ENCODE peak calls at places on chromosome 7, in five cellular contexts. One of them, this sample, is unnamed.
A peak's percentile ranks its signal among the peaks of the same experiment; 100 is the strongest.

GRCh38 chr7:43646603-43647313 is 63.9 kb downstream of the STK17A start:
- DNase-seq in GM23338: peak; percentile 27
- DNase-seq in suprapubic skin: no peak
- DNase-seq in K562: no peak
- DNase-seq in HCT116: no peak
- DNase-seq in this sample: no peak

GRCh38 chr7:17105701-17106100 is 192.8 kb upstream of the AHR start:
- DNase-seq in suprapubic skin: no peak
- DNase-seq in GM23338: no peak
- DNase-seq in HCT116: no peak
- DNase-seq in K562: no peak
- DNase-seq in this sample: no peak

GRCh38 chr7:13017881-13018280 is 330.4 kb downstream of the ARL4A start:
- DNase-seq in suprapubic skin: no peak
- DNase-seq in HCT116: peak; percentile 36
- DNase-seq in GM23338: no peak
- DNase-seq in K562: no peak
- DNase-seq in this sample: no peak

GRCh38 chr7:121941836-121942235 is 68.9 kb downstream of the PTPRZ1 start:
- DNase-seq in HCT116: no peak
- DNase-seq in GM23338: no peak
- DNase-seq in K562: no peak
- DNase-seq in suprapubic skin: no peak
- DNase-seq in this sample: no peak

GRCh38 chr7:73995330-73995729 is 32.6 kb upstream of the ELN start:
- DNase-seq in HCT116: no peak
- DNase-seq in GM23338: no peak
- DNase-seq in suprapubic skin: no peak
- DNase-seq in K562: no peak
- DNase-seq in this sample: no peak

GRCh38 chr7:105470090-105470489 is 52.0 kb downstream of the PUS7 start:
- DNase-seq in K562: no peak
- DNase-seq in suprapubic skin: no peak
- DNase-seq in HCT116: no peak
- DNase-seq in GM23338: no peak
- DNase-seq in this sample: no peak

GRCh38 chr7:161786-162185 is 30.6 kb upstream of the FAM20C start:
- DNase-seq in suprapubic skin: no peak
- DNase-seq in GM23338: no peak
- DNase-seq in K562: no peak
- DNase-seq in HCT116: no peak
- DNase-seq in this sample: no peak

GRCh38 chr7:102286237-102287081 is at the start of gene SH2B2:
- DNase-seq in K562: peak; percentile 95
- DNase-seq in GM23338: peak; percentile 76
- DNase-seq in suprapubic skin: peak; percentile 91
- DNase-seq in HCT116: no peak
- DNase-seq in this sample: peak; percentile 74

GRCh38 chr7:739964-740942 is 13.2 kb upstream of the PRKAR1B start:
- DNase-seq in GM23338: no peak
- DNase-seq in suprapubic skin: no peak
- DNase-seq in K562: no peak
- DNase-seq in HCT116: no peak
- DNase-seq in this sample: no peak

GRCh38 chr7:66950763-66951162 is 29.7 kb downstream of the TMEM248 start:
- DNase-seq in GM23338: no peak
- DNase-seq in HCT116: no peak
- DNase-seq in K562: no peak
- DNase-seq in suprapubic skin: no peak
- DNase-seq in this sample: no peak

GRCh38 chr7:38863609-38864291 is 45.2 kb downstream of the VPS41 start:
- DNase-seq in HCT116: peak; percentile 85
- DNase-seq in suprapubic skin: no peak
- DNase-seq in K562: no peak
- DNase-seq in GM23338: peak; percentile 29
- DNase-seq in this sample: peak; percentile 26

GRCh38 chr7:155506854-155507337 is 39.5 kb downstream of the CNPY1 start:
- DNase-seq in K562: no peak
- DNase-seq in GM23338: peak; percentile 70
- DNase-seq in HCT116: no peak
- DNase-seq in suprapubic skin: no peak
- DNase-seq in this sample: no peak

GRCh38 chr7:155509725-155510551 is 36.4 kb downstream of the CNPY1 start:
- DNase-seq in GM23338: peak; percentile 91
- DNase-seq in K562: no peak
- DNase-seq in HCT116: no peak
- DNase-seq in suprapubic skin: no peak
- DNase-seq in this sample: no peak

GRCh38 chr7:155510975-155511595 is 35.3 kb downstream of the CNPY1 start:
- DNase-seq in GM23338: peak; percentile 67
- DNase-seq in suprapubic skin: no peak
- DNase-seq in K562: no peak
- DNase-seq in HCT116: no peak
- DNase-seq in this sample: no peak

GRCh38 chr7:155509025-155509724 is 37.2 kb downstream of the CNPY1 start:
- DNase-seq in K562: no peak
- DNase-seq in GM23338: peak; percentile 71
- DNase-seq in HCT116: no peak
- DNase-seq in suprapubic skin: no peak
- DNase-seq in this sample: no peak

GRCh38 chr7:155508372-155509024 is 37.9 kb downstream of the CNPY1 start:
- DNase-seq in GM23338: no peak
- DNase-seq in suprapubic skin: no peak
- DNase-seq in HCT116: no peak
- DNase-seq in K562: no peak
- DNase-seq in this sample: no peak
- H3K27ac ChIP-seq in GM23338: no peak overlapping the region
- H3K27ac ChIP-seq in suprapubic skin: no peak overlapping the region
- H3K27ac ChIP-seq in HCT116: no peak overlapping the region
- H3K27ac ChIP-seq in K562: no peak overlapping the region
- H3K27ac ChIP-seq in this sample: no peak overlapping the region

GRCh38 chr7:27124096-27124978 is 6.2 kb downstream of the HOXA4 start:
- DNase-seq in suprapubic skin: no peak
- DNase-seq in K562: no peak
- DNase-seq in GM23338: no peak
- DNase-seq in HCT116: peak; percentile 66
- DNase-seq in this sample: no peak

GRCh38 chr7:27123021-27123476 is 7.5 kb downstream of the HOXA4 start:
- DNase-seq in suprapubic skin: no peak
- DNase-seq in GM23338: peak; percentile 54
- DNase-seq in K562: no peak
- DNase-seq in HCT116: no peak
- DNase-seq in this sample: no peak

GRCh38 chr7:27123477-27124053 is 7.0 kb downstream of the HOXA4 start:
- DNase-seq in GM23338: peak; percentile 31
- DNase-seq in HCT116: no peak
- DNase-seq in suprapubic skin: no peak
- DNase-seq in K562: no peak
- DNase-seq in this sample: no peak

GRCh38 chr7:27121656-27122055 is 8.9 kb downstream of the HOXA4 start:
- DNase-seq in suprapubic skin: no peak
- DNase-seq in HCT116: no peak
- DNase-seq in GM23338: no peak
- DNase-seq in K562: no peak
- DNase-seq in this sample: no peak

DNA sequence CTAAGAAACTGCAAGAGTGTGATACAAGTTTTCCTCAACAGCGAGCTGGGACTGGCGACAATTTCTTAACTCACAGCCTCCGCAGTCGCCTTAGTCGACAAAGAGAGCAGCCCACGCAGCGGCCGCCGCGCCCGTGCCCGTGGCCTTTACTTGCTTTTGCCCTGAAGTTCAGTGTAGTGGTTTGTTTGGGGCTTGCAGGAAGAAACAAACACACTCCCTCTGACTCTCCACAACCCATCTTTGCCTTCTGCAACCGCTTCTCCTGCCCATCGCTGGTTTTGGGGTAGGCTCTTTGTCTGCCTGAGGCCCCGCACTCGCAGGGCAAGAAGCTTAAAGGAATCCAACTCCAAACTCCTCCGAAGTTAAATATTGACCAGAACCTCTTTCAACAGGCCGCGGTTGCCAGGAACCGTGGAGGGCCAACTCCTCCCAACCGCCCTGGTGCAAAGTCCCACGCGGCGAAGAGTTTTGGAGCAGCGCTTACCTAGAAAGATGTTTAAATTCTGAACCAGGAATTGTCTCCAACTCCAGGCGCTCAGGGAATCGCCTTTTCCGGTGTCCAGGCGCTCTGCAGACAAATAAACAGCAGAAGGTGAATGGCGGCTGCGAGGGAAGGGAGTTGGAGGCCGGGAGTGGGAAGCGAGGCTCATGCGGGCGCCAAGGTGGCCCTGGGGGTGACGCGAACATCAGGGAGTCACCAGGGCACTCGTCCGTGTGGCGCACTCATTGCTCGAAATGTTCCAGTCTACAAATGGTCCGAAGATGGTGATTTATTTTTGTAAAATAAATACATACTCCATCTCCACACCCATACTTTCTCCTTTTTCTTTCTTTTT is 8.3 kb downstream of the HOXA4 start:
- DNase-seq in K562: no peak
- DNase-seq in HCT116: no peak
- DNase-seq in suprapubic skin: no peak
- DNase-seq in GM23338: peak; percentile 47
- DNase-seq in this sample: no peak
- TF ChIP-seq POLR2AphosphoS5 in K562: no peak
- TF ChIP-seq POLR2AphosphoS5 in HCT116: no peak
- TF ChIP-seq POLR2AphosphoS5 in suprapubic skin: no peak
- TF ChIP-seq POLR2AphosphoS5 in GM23338: no peak
- TF ChIP-seq POLR2AphosphoS5 in this sample: no peak

DNA sequence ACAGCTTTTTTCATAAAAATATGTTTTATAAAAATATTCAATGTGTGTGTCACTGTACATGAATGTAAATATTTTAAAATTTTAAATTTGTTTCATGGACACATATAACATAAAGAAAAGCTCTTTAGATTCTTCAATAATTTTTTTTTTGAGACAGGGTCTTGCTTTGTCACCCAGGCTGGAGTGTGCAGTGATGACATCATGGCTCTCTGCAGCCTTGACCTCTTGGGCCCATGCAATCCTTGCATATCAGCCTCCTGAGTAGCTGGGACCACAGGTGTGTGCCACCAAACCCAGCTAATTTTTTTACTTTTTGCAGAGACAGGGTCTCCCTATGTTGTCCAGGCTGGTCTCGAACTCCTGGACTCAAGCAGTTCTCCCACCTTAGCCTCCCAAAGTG is 9.9 kb downstream of the XRCC2 start:
- DNase-seq in K562: no peak
- DNase-seq in GM23338: no peak
- DNase-seq in HCT116: no peak
- DNase-seq in suprapubic skin: no peak
- DNase-seq in this sample: no peak
- H3K4me1 ChIP-seq in K562: no peaks in the 10 kb centered on the region
- H3K4me1 ChIP-seq in GM23338: no peaks in the 10 kb centered on the region
- H3K4me1 ChIP-seq in HCT116: no peaks in the 10 kb centered on the region
- H3K4me1 ChIP-seq in suprapubic skin: no peaks in the 10 kb centered on the region
- H3K4me1 ChIP-seq in this sample: no peaks in the 10 kb centered on the region

DNA sequence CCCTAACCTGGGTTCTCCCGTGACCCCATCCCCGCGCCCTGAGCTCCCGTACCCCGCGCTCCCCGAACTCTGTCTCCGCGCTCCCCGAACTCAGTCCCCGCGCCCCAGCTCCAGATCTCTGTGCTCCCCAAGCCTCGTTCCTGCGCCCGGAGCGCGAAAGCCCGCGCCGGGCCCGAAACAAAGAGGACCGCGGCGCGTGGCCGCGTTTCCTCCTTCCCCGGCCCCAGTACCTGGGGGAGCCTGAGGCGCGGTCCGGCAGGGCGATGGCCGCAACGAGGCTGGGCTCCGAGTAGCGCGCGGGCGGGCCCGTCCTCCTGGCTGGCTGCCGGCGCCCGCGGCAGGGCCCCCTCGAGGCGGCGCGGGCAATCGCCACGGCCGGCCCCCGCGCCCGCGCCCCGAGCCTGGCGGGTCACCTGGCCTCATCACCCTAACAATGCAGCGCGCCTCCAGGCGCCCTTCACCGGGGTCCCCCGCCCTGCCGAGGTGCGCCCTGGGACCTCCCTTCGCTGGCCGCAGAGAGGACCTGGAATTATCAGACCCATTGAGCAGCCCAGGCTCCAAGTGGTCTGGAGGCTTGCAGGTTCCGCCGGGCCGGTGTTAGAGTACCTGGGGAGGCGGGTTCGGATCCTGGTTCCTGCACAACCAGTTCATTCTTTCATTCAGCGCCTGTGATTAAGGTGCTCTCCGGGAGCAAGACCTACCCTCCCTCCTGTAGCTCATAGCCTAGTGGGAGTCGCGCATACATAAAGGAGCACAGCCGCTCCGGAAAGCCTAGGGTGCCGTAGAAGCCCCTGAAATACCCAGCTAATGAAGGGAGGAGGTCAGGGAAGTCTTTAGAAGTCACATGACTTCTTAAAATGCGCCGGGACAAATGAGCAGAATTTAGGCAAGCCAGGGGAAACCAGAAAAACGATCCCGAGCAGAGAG is at the start of gene TNS3:
- DNase-seq in K562: no peak
- DNase-seq in suprapubic skin: no peak
- DNase-seq in HCT116: no peak
- DNase-seq in GM23338: peak; percentile 78
- DNase-seq in this sample: no peak
- H3K27ac ChIP-seq in K562: no peak within 1 kb of the TSS
- H3K27ac ChIP-seq in suprapubic skin: peak within 1 kb of the TSS; percentile 57
- H3K27ac ChIP-seq in HCT116: peak within 1 kb of the TSS; percentile 76
- H3K27ac ChIP-seq in GM23338: no peak within 1 kb of the TSS
- H3K27ac ChIP-seq in this sample: peak within 1 kb of the TSS; percentile 37

GRCh38 chr7:130930260-130930659 is 196.3 kb upstream of the KLF14 start:
- DNase-seq in K562: peak; percentile 35
- DNase-seq in HCT116: no peak
- DNase-seq in GM23338: no peak
- DNase-seq in suprapubic skin: no peak
- DNase-seq in this sample: no peak
- TF ChIP-seq POLR2AphosphoS5 in K562: no peak
- TF ChIP-seq POLR2AphosphoS5 in HCT116: no peak
- TF ChIP-seq POLR2AphosphoS5 in GM23338: no peak
- TF ChIP-seq POLR2AphosphoS5 in suprapubic skin: no peak
- TF ChIP-seq POLR2AphosphoS5 in this sample: peak; percentile 59

GRCh38 chr7:75950111-75950681 is 35.2 kb downstream of the POR start:
- DNase-seq in suprapubic skin: no peak
- DNase-seq in HCT116: no peak
- DNase-seq in K562: no peak
- DNase-seq in GM23338: no peak
- DNase-seq in this sample: peak; percentile 41
- H3K4me1 ChIP-seq in suprapubic skin: peaks cover 21% of the 10 kb centered on the region
- H3K4me1 ChIP-seq in HCT116: peaks cover 5% of the 10 kb centered on the region
- H3K4me1 ChIP-seq in K562: no peaks in the 10 kb centered on the region
- H3K4me1 ChIP-seq in GM23338: no peaks in the 10 kb centered on the region
- H3K4me1 ChIP-seq in this sample: peaks cover 4% of the 10 kb centered on the region

GRCh38 chr7:37193087-37193774 is 255.4 kb downstream of the ELMO1 start:
- DNase-seq in K562: no peak
- DNase-seq in HCT116: no peak
- DNase-seq in GM23338: no peak
- DNase-seq in suprapubic skin: no peak
- DNase-seq in this sample: no peak
- H3K27ac ChIP-seq in K562: no peak overlapping the region
- H3K27ac ChIP-seq in HCT116: no peak overlapping the region
- H3K27ac ChIP-seq in GM23338: no peak overlapping the region
- H3K27ac ChIP-seq in suprapubic skin: no peak overlapping the region
- H3K27ac ChIP-seq in this sample: no peak overlapping the region

This sample was measured in prostate gland.